ENCODE peak calls at places on chromosomes 11 and 22, in eight cellular contexts. C is CD8-positive, alpha-beta memory T cell; G is suprapubic skin; V is SJSA1; J is body of pancreas; M is MM.1S; Q is vagina; K is stomach. T is an unnamed sample. For H3K4me1, the result is how much of the 10 kb centered on the place peaks cover.

GRCh38 chr11:118625976-118626375 is 18.6 kb downstream of the PHLDB1 start:
- DNase-seq in J (no peak), M (no peak), V (no peak), K (no peak), G (no peak), Q (no peak), C (no peak), T (no peak)

GRCh38 chr22:31081963-31082605 is 966 bp downstream of the SMTN start:
- DNase-seq in G (peak), Q (no peak), K (no peak), M (no peak), J (no peak), V (peak), C (no peak), T (peak)

GRCh38 chr11:107705027-107705426 is 6.8 kb downstream of the SLN start:
- DNase-seq in M (no peak), V (peak), J (no peak), K (no peak), Q (no peak), G (no peak), C (no peak), T (no peak)

GRCh38 chr22:50303848-50304527 is 3.5 kb downstream of the PLXNB2 start:
- DNase-seq in M (no peak), Q (no peak), K (peak), J (peak), V (no peak), C (no peak), G (no peak), T (peak)

GRCh38 chr22:25350551-25350971 is 131.1 kb downstream of the CRYBB2 start:
- DNase-seq in M (no peak), V (peak), G (peak), Q (no peak), C (no peak), J (no peak), K (peak), T (no peak)

GRCh38 chr11:9642894-9643293 is 21.0 kb upstream of the SWAP70 start:
- DNase-seq in K (no peak), V (no peak), J (no peak), M (no peak), C (no peak), G (no peak), Q (no peak), T (no peak)

GRCh38 chr22:36493690-36494110 is 12.3 kb upstream of the TXN2 start:
- DNase-seq in M (peak), K (no peak), Q (no peak), V (no peak), G (no peak), C (no peak), J (no peak), T (peak)

GRCh38 chr22:49768961-49769690 is 58.5 kb downstream of the BRD1 start:
- DNase-seq in M (no peak), V (no peak), G (peak), J (peak), C (no peak), K (no peak), Q (no peak), T (peak)

GRCh38 chr11:299081-299891 is at the start of gene IFITM5:
- DNase-seq in Q (no peak), M (no peak), C (no peak), G (no peak), K (no peak), V (no peak), J (no peak), T (peak)

GRCh38 chr22:46731246-46732040 is 6.6 kb downstream of the CERK start:
- DNase-seq in J (peak), G (no peak), Q (no peak), K (peak), V (peak), C (no peak), M (no peak), T (no peak)

GRCh38 chr11:5362017-5362625 is 10.8 kb downstream of the OR51B6 start:
- DNase-seq in C (no peak), V (no peak), G (no peak), J (no peak), M (no peak), Q (no peak), K (no peak), T (no peak)

GRCh38 chr22:26547837-26548236 is 35.6 kb upstream of the TFIP11 start:
- DNase-seq in J (no peak), G (no peak), C (no peak), K (no peak), V (no peak), M (no peak), Q (no peak), T (no peak)

GRCh38 chr11:27201454-27202302 is 161.1 kb downstream of the BBOX1 start:
- DNase-seq in G (peak), M (no peak), V (peak), C (no peak), J (peak), Q (peak), K (peak), T (peak)

GRCh38 chr11:2463766-2464277 is 19.0 kb downstream of the KCNQ1 start:
- DNase-seq in C (no peak), Q (no peak), M (no peak), K (peak), J (peak), V (peak), G (peak), T (no peak)

GRCh38 chr22:50169774-50170341 is 673 bp upstream of the PANX2 start:
- DNase-seq in J (peak), Q (no peak), V (no peak), G (no peak), M (peak), C (no peak), K (peak), T (no peak)

GRCh38 chr11:87063982-87064381 is 26.2 kb downstream of the TMEM135 start:
- DNase-seq in K (no peak), V (no peak), G (no peak), Q (no peak), J (no peak), M (no peak), C (no peak), T (no peak)

GRCh38 chr11:131922220-131922619 is 551.8 kb downstream of the NTM start:
- DNase-seq in K (no peak), G (no peak), J (no peak), V (no peak), M (no peak), C (no peak), Q (no peak), T (no peak)

GRCh38 chr22:20438066-20438677 is 547 bp upstream of the SCARF2 start:
- DNase-seq in C (no peak), M (no peak), V (no peak), K (no peak), Q (no peak), G (peak), J (no peak), T (no peak)

GRCh38 chr11:134498326-134499139 is 86.5 kb upstream of the B3GAT1 start:
- DNase-seq in V (no peak), Q (no peak), M (no peak), J (no peak), G (peak), C (no peak), K (peak), T (no peak)

GRCh38 chr22:46815896-46816721 is 53.7 kb downstream of the TBC1D22A start:
- DNase-seq in K (no peak), V (peak), C (no peak), Q (no peak), G (no peak), J (peak), M (no peak), T (peak)

GRCh38 chr11:47185305-47186075 is 744 bp downstream of the PACSIN3 start:
- DNase-seq in C (no peak), M (no peak), G (no peak), Q (no peak), V (no peak), J (peak), K (peak), T (peak)

GRCh38 chr11:45777127-45777969 is 27.6 kb upstream of the SLC35C1 start:
- DNase-seq in K (peak), J (no peak), M (no peak), G (no peak), V (peak), C (no peak), Q (no peak), T (no peak)

GRCh38 chr22:46203590-46203980 is 46.5 kb downstream of the CDPF1 start:
- DNase-seq in J (no peak), K (no peak), Q (no peak), V (no peak), G (no peak), M (no peak), C (no peak), T (no peak)

GRCh38 chr11:108269583-108269982 is 46.7 kb downstream of the ATM start:
- DNase-seq in C (no peak), V (no peak), G (no peak), Q (no peak), J (no peak), M (no peak), K (no peak), T (no peak)

GRCh38 chr11:64990222-64990918 is 6.4 kb downstream of the BATF2 start:
- DNase-seq in C (no peak), M (no peak), Q (no peak), K (no peak), V (no peak), G (no peak), J (no peak), T (peak)

GRCh38 chr11:29272019-29272654 is 744.7 kb downstream of the KCNA4 start:
- DNase-seq in M (no peak), V (no peak), G (no peak), C (no peak), Q (no peak), J (no peak), K (no peak), T (no peak)

GRCh38 chr11:65852508-65853248 is 5.3 kb downstream of the CFL1 start:
- DNase-seq in C (no peak), J (no peak), G (peak), M (no peak), K (no peak), V (no peak), Q (no peak), T (peak)

GRCh38 chr22:29004647-29005371 is 56.8 kb downstream of the C22orf31 start:
- DNase-seq in J (peak), K (peak), Q (no peak), M (no peak), G (no peak), V (no peak), C (no peak), T (peak)
- H3K4me3 ChIP-seq in J (no peak), K (no peak), Q (no peak), M (no peak), G (no peak), V (no peak), C (no peak), T (no peak)

GRCh38 chr11:11263238-11264030 is 89.6 kb downstream of the CSNK2A3 start:
- DNase-seq in J (peak), G (no peak), K (no peak), V (no peak), C (no peak), Q (no peak), M (no peak), T (no peak)
- H3K4me1 ChIP-seq in J (under half), G (under half), K (under half), V (under half), C (under half), Q (under half), M (under half), T (under half)

DNA sequence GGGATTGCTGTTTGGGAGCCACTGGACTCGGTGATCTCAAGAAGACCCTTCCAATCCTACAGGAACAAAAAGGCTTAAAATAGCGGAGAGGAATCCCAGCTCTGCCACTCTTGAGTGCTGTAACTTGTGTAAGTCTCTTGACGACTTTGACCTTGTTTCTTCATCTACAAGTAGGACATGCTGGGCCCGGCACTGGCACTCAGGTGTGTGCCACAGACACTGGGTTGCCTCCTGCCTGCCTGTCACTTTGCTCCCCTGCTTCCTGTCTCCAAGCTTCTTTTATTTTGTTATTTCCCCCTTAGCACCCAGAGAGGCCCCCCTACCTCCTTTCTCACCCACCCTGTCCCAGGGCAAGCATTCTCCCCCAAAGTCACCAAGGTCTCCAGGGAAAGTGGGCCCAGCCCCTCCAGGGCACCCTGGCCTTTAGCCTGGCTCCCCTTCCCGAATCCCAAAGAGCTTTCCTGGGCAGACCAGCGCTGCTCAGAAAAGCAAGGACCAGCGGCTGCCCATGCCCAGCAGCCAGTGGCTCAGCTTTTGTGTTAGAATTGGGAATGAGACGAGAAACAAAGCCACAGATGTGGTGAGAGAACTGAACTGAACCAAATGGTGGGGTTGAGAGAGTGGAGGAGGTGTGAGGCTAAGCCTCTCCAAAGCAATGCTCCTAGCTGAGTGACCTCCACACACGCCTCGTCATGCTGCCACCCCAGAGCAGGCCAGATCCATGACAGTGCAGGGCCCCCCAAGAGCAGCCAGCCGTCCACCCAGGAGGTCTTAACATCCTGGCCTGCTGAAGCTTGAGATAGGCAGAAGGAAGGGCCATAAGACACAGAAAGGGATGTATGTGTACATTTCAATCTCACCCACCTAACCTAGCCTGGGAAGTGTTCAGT is 4.5 kb downstream of the TRIM29 start:
- DNase-seq in V (peak), K (peak), C (no peak), M (no peak), G (no peak), Q (no peak), J (peak), T (no peak)
- H3K27ac ChIP-seq in V (no peak), K (no peak), C (no peak), M (no peak), G (peak), Q (peak), J (no peak), T (no peak)

GRCh38 chr11:119691701-119692546 is 37.1 kb downstream of the NECTIN1 start:
- DNase-seq in C (no peak), K (no peak), G (no peak), M (no peak), Q (no peak), J (no peak), V (no peak), T (no peak)

GRCh38 chr11:119694334-119694733 is 34.7 kb downstream of the NECTIN1 start:
- DNase-seq in K (peak), Q (no peak), M (peak), J (peak), C (no peak), V (no peak), G (no peak), T (no peak)

GRCh38 chr11:119691020-119691666 is 37.9 kb downstream of the NECTIN1 start:
- DNase-seq in K (no peak), M (peak), V (no peak), J (no peak), Q (no peak), C (peak), G (no peak), T (no peak)

GRCh38 chr11:119693253-119693815 is 35.7 kb downstream of the NECTIN1 start:
- DNase-seq in J (no peak), V (no peak), M (peak), C (no peak), Q (no peak), G (no peak), K (no peak), T (no peak)

GRCh38 chr11:119692547-119692834 is 36.5 kb downstream of the NECTIN1 start:
- DNase-seq in G (no peak), K (no peak), V (no peak), J (no peak), M (no peak), Q (no peak), C (no peak), T (no peak)
- H3K4me3 ChIP-seq in G (no peak), K (no peak), V (no peak), J (no peak), M (no peak), Q (no peak), C (no peak), T (no peak)

GRCh38 chr11:33932721-33933120 is 40.8 kb upstream of the LMO2 start:
- DNase-seq in K (no peak), G (no peak), J (no peak), Q (no peak), C (no peak), V (no peak), M (no peak), T (no peak)

GRCh38 chr11:33935466-33935865 is 43.6 kb upstream of the LMO2 start:
- DNase-seq in V (no peak), C (no peak), Q (no peak), J (no peak), G (no peak), M (no peak), K (no peak), T (no peak)

GRCh38 chr11:33935005-33935404 is 43.1 kb upstream of the LMO2 start:
- DNase-seq in V (no peak), M (no peak), Q (no peak), C (no peak), G (no peak), J (no peak), K (no peak), T (no peak)

GRCh38 chr11:33934450-33934849 is 42.6 kb upstream of the LMO2 start:
- DNase-seq in V (no peak), K (no peak), Q (no peak), G (no peak), M (no peak), J (no peak), C (no peak), T (no peak)

GRCh38 chr11:33933607-33934006 is 41.7 kb upstream of the LMO2 start:
- DNase-seq in K (no peak), Q (no peak), J (no peak), V (no peak), G (no peak), M (no peak), C (no peak), T (no peak)
- H3K4me1 ChIP-seq in K (under half), Q (under half), J (under half), V (under half), G (under half), M (under half), C (under half), T (under half)

GRCh38 chr11:11382858-11383532 is 29.9 kb upstream of the CSNK2A3 start:
- DNase-seq in J (no peak), Q (no peak), C (no peak), G (no peak), M (no peak), V (no peak), K (no peak), T (no peak)
- H3K27ac ChIP-seq in J (no peak), Q (no peak), C (no peak), G (no peak), M (no peak), V (no peak), K (no peak), T (no peak)

GRCh38 chr11:12678991-12679390 is 4.8 kb downstream of the TEAD1 start:
- DNase-seq in K (no peak), G (no peak), M (no peak), C (no peak), Q (no peak), J (no peak), V (no peak), T (no peak)
- H3K4me3 ChIP-seq in K (no peak), G (no peak), M (no peak), C (no peak), Q (no peak), J (no peak), V (no peak), T (no peak)

DNA sequence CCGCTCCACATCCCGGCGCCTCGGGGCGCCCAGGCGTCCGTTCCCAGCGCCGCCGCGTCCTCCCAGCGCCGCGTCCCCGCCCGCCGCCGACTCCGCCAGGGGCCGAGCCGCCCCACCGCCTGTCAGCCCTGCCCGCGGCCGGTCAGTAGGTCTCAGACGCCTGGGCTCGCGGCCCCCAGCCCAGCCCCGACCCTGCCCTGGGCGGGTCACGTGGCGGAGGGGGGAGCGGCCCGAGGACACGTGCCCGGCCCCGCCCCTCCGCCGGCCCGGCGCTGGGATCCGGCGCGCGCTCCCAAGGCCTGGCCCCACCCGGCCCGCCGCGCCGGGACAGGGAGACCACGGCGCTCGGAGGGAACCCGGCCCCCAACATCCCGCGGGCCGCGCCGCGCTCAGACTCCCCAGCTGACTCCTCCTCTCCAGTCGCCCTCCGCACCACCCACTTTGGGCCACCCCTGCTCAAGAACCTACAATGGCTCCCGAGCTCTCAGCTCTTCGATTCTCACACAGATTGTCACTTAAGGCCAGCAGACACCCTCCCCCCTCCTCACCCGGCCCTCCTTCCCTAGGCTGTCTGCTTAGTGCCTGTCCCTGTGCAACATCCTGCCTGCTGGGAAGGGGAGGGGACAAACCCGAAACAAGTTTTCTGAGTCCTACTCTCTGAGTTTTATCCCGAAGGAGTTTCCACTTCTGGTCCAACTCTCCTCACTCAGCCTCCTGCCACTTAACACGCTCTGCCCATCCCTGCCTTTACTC is at the start of gene RAB3IL1:
- DNase-seq in M (no peak), Q (peak), V (peak), J (peak), K (peak), G (peak), C (no peak), T (peak)
- H3K4me1 ChIP-seq in M (under half), Q (half or more), V (under half), J (under half), K (under half), G (half or more), C (under half), T (under half)

DNA sequence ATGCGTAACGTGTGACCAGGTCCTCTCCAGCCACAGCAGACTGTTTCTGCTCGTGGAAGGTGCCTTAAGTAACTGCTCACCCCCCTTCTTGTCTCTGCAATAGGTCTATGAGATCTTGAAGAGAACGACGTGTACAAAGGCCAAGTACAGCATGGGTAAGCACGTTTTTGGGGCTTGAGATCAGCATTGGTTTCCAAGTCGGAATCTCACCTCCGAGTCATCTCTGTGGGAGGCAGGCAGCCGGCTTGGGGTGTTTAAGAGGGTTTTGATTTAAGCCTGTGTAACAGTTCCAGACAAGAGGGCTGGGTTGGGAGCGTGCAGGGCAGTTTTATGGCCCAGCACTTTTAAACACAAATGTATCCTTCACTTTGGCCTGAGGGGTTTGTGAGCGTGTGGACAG is 30.1 kb downstream of the ANO1 start:
- DNase-seq in M (no peak), V (no peak), C (no peak), J (no peak), G (no peak), K (no peak), Q (no peak), T (no peak)
- H3K27ac ChIP-seq in M (no peak), V (no peak), C (no peak), J (no peak), G (no peak), K (no peak), Q (no peak), T (no peak)

T was measured in right cardiac atrium.